ENCODE peak calls at places on chromosomes 4 and X, in nine cellular contexts. Z is HCT116, B is H1, U is IMR-90, A is endodermal cell, T is H9, G is GM23248, E is PC-3, R is mesenchymal stem cell. D is an unnamed sample.
A peak's percentile ranks its signal among the peaks of the same experiment; 100 is the strongest.

GRCh38 chr4:74671074-74671698 is 123.1 kb downstream of the BTC start:
- DNase-seq in U (peak; percentile 64), B (peak; percentile 64), A (peak; percentile 87), G (peak; percentile 86), R (peak; percentile 74), E (peak; percentile 90), Z (peak; percentile 70), T (peak; percentile 61), D (peak; percentile 89)

GRCh38 chr4:36292551-36293188 is 11.3 kb downstream of the DTHD1 start:
- DNase-seq in G (peak; percentile 4), B (no peak), T (no peak), E (no peak), Z (no peak), A (no peak), R (no peak), U (no peak), D (peak; percentile 40)

GRCh38 chrX:6793000-6793399 is 258.1 kb upstream of the VCX3A start:
- DNase-seq in T (no peak), B (no peak), E (no peak), A (no peak), R (no peak), U (no peak), Z (no peak), G (no peak), D (no peak)

GRCh38 chr4:4519296-4519898 is 22.5 kb downstream of the STX18 start:
- DNase-seq in U (peak; percentile 33), A (no peak), E (peak; percentile 48), T (no peak), Z (peak; percentile 12), B (no peak), G (peak; percentile 61), R (peak; percentile 57), D (peak; percentile 41)

GRCh38 chr4:1873291-1873690 is 2.1 kb downstream of the NSD2 start:
- DNase-seq in E (no peak), B (no peak), A (no peak), G (no peak), U (no peak), R (no peak), T (no peak), Z (no peak), D (no peak)

GRCh38 chr4:153661915-153662314 is 22.2 kb upstream of the TLR2 start:
- DNase-seq in Z (no peak), U (no peak), T (no peak), B (no peak), A (no peak), R (no peak), G (no peak), E (no peak), D (no peak)

GRCh38 chrX:124502599-124502998 is 156.2 kb downstream of the SH2D1A start:
- DNase-seq in B (no peak), U (no peak), T (no peak), G (no peak), E (no peak), A (no peak), Z (no peak), R (no peak), D (no peak)

GRCh38 chr4:2068566-2068965 is 9.4 kb downstream of the NAT8L start:
- DNase-seq in Z (no peak), U (no peak), E (no peak), R (no peak), B (no peak), G (no peak), T (no peak), A (peak; percentile 29), D (no peak)

GRCh38 chr4:46211406-46211805 is 87.6 kb upstream of the GABRG1 start:
- DNase-seq in T (no peak), B (no peak), Z (no peak), G (peak; percentile 7), E (peak; percentile 11), U (no peak), A (no peak), R (peak; percentile 1), D (peak; percentile 20)

GRCh38 chr4:12446650-12447049 is 1018.0 kb upstream of the HS3ST1 start:
- DNase-seq in A (no peak), U (no peak), B (no peak), R (peak; percentile 49), E (no peak), G (no peak), Z (no peak), T (no peak), D (no peak)

GRCh38 chrX:7926914-7927258 is 327 bp downstream of the PNPLA4 start:
- DNase-seq in U (no peak), G (no peak), A (no peak), B (no peak), T (no peak), Z (no peak), R (no peak), E (no peak), D (no peak)

GRCh38 chr4:147596976-147597375 is 20.2 kb upstream of the TMEM184C start:
- DNase-seq in T (no peak), R (peak; percentile 68), U (peak; percentile 93), E (peak; percentile 90), Z (no peak), G (peak; percentile 83), A (no peak), B (no peak), D (peak; percentile 90)

GRCh38 chrX:10685923-10686595 is 65.7 kb upstream of the MID1 start:
- DNase-seq in G (peak; percentile 48), Z (no peak), B (no peak), T (no peak), R (no peak), E (peak; percentile 56), A (no peak), U (peak; percentile 25), D (no peak)

GRCh38 chrX:40074080-40074958 is 23.4 kb downstream of the BCOR start:
- DNase-seq in G (no peak), A (no peak), R (no peak), E (no peak), Z (no peak), B (no peak), U (no peak), T (no peak), D (no peak)

GRCh38 chrX:109684136-109684535 is 48.9 kb downstream of the ACSL4 start:
- DNase-seq in E (no peak), U (peak; percentile 19), R (no peak), B (no peak), Z (no peak), T (no peak), G (peak; percentile 56), A (no peak), D (peak; percentile 31)

GRCh38 chr4:8378776-8379175 is 61.7 kb downstream of the ACOX3 start:
- DNase-seq in E (no peak), R (no peak), Z (no peak), T (no peak), G (no peak), U (no peak), A (no peak), B (no peak), D (no peak)

GRCh38 chrX:114584983-114585842 is 1.3 kb downstream of the HTR2C start:
- DNase-seq in E (no peak), T (peak; percentile 57), G (no peak), B (no peak), U (no peak), Z (no peak), A (no peak), R (no peak), D (no peak)

GRCh38 chrX:71543316-71543715 is 10.4 kb downstream of the OGT start:
- DNase-seq in E (peak; percentile 95), U (peak; percentile 83), B (no peak), R (peak; percentile 74), T (no peak), Z (no peak), G (peak; percentile 90), A (no peak), D (peak; percentile 86)

GRCh38 chr4:115154826-115155225 is 41.4 kb upstream of the NDST4 start:
- DNase-seq in G (peak; percentile 60), R (no peak), A (no peak), Z (no peak), E (peak; percentile 8), T (no peak), U (no peak), B (no peak), D (peak; percentile 17)

GRCh38 chr4:113052379-113052951 is 3.0 kb downstream of the ANK2 start:
- DNase-seq in R (peak; percentile 72), T (no peak), Z (no peak), A (no peak), G (peak; percentile 65), B (no peak), U (peak; percentile 11), E (peak; percentile 59), D (peak; percentile 91)

GRCh38 chr4:140736669-140737343 is 19.4 kb downstream of the TBC1D9 start:
- DNase-seq in B (no peak), Z (no peak), R (no peak), U (peak; percentile 25), G (peak; percentile 10), E (no peak), A (no peak), T (no peak), D (no peak)
- H3K9ac ChIP-seq in B (no peak overlapping the region), Z (no peak overlapping the region), R (no peak overlapping the region), U (no peak overlapping the region), G (no peak overlapping the region), E (no peak overlapping the region), A (no peak overlapping the region), T (no peak overlapping the region), D (no peak overlapping the region)

GRCh38 chr4:11428701-11429571 is at the start of gene HS3ST1:
- DNase-seq in T (peak; percentile 90), B (peak; percentile 89), U (peak; percentile 8), G (peak; percentile 27), E (peak; percentile 86), R (peak; percentile 51), Z (peak; percentile 94), A (peak; percentile 94), D (peak; percentile 63)
- H3K9ac ChIP-seq in T (no peak within 1 kb of the TSS), B (no peak within 1 kb of the TSS), U (no peak within 1 kb of the TSS), G (no peak within 1 kb of the TSS), E (peak within 1 kb of the TSS; percentile 95), R (peak within 1 kb of the TSS; percentile 18), Z (peak within 1 kb of the TSS; percentile 76), A (no peak within 1 kb of the TSS), D (peak within 1 kb of the TSS; percentile 13)

DNA sequence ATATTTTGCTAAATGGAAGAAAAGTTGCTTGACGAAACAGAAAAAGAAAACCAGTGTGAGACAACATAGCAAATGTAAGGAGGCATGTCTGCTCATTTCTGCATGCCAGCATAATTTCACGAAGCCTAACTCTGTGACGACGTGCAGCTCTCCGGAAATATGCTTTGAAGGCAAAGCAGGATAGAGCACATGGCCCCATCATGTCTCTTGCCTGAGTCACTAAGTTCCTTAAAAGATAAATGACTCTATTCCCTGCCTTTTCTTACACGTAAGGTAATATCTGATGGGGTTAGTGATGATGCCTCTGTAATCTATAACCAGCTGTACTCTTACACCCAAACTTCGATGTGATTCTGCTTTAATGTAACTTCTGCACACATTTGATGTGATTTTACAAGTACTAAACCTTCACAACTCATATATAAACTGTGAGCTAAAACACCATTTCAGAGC is 64.5 kb downstream of the ANXA3 start:
- DNase-seq in A (no peak), G (peak; percentile 15), E (no peak), B (no peak), T (no peak), Z (no peak), R (peak; percentile 80), U (peak; percentile 70), D (peak; percentile 24)
- H3K9ac ChIP-seq in A (no peak overlapping the region), G (no peak overlapping the region), E (no peak overlapping the region), B (no peak overlapping the region), T (no peak overlapping the region), Z (no peak overlapping the region), R (no peak overlapping the region), U (no peak overlapping the region), D (no peak overlapping the region)

DNA sequence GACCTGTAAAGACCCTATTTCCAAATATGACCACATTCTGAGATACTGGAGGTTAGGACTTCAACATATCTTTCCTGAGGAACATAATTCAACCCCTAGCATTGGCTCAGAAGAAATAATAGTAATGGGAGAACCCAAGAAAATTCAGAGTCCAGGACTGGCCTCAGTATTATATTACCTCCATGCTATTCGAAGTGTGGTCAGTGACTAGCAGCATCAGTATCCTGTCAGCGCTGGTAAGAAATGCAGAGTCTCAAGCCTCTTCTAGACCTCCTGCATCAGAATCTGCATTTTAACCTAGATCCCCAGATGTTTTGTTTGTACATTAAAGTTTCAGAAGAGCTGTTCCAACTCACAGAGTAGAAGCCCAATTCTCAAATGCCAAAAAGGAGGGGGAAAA is 361.6 kb downstream of the ARHGAP24 start:
- DNase-seq in B (no peak), R (no peak), U (peak; percentile 31), Z (no peak), G (no peak), A (no peak), T (no peak), E (no peak), D (no peak)
- H3K9ac ChIP-seq in B (no peak overlapping the region), R (no peak overlapping the region), U (no peak overlapping the region), Z (no peak overlapping the region), G (no peak overlapping the region), A (no peak overlapping the region), T (no peak overlapping the region), E (no peak overlapping the region), D (no peak overlapping the region)

D was measured in fibroblast of lung.